ENCODE peak calls at places on chromosomes 13 and 19, in nine cellular contexts. One of them, this sample, is unnamed.
A peak's percentile ranks its signal among the peaks of the same experiment; 100 is the strongest.

GRCh38 chr13:98541701-98542203 is 35.2 kb downstream of the STK24 start:
- DNase-seq in HepG2: no peak
- DNase-seq in HTR-8/SVneo: no peak
- DNase-seq in NCI-H345: no peak
- DNase-seq in progenitor cell of endocrine pancreas: no peak
- DNase-seq in GDM1: no peak
- DNase-seq in cardiac muscle cell: no peak
- DNase-seq in AG09319: no peak
- DNase-seq in activated CD8-positive, alpha-beta memory T cell treated with anti-CD3 and anti-CD28 coated beads, Interleukin-2, amount 50 U/mL, for 4 hours: no peak
- DNase-seq in this sample: no peak

GRCh38 chr19:15780595-15781418 is 6.7 kb upstream of the OR10H5 start:
- DNase-seq in HepG2: no peak
- DNase-seq in activated CD8-positive, alpha-beta memory T cell treated with anti-CD3 and anti-CD28 coated beads, Interleukin-2, amount 50 U/mL, for 4 hours: no peak
- DNase-seq in cardiac muscle cell: no peak
- DNase-seq in NCI-H345: no peak
- DNase-seq in progenitor cell of endocrine pancreas: no peak
- DNase-seq in HTR-8/SVneo: no peak
- DNase-seq in AG09319: no peak
- DNase-seq in GDM1: no peak
- DNase-seq in this sample: no peak

GRCh38 chr13:113220141-113220598 is 10.8 kb downstream of the CUL4A start:
- DNase-seq in activated CD8-positive, alpha-beta memory T cell treated with anti-CD3 and anti-CD28 coated beads, Interleukin-2, amount 50 U/mL, for 4 hours: no peak
- DNase-seq in progenitor cell of endocrine pancreas: no peak
- DNase-seq in NCI-H345: no peak
- DNase-seq in HepG2: peak; percentile 84
- DNase-seq in HTR-8/SVneo: no peak
- DNase-seq in cardiac muscle cell: no peak
- DNase-seq in AG09319: no peak
- DNase-seq in GDM1: no peak
- DNase-seq in this sample: peak; percentile 53

GRCh38 chr13:67133476-67133875 is 96.7 kb downstream of the PCDH9 start:
- DNase-seq in HTR-8/SVneo: no peak
- DNase-seq in cardiac muscle cell: no peak
- DNase-seq in activated CD8-positive, alpha-beta memory T cell treated with anti-CD3 and anti-CD28 coated beads, Interleukin-2, amount 50 U/mL, for 4 hours: no peak
- DNase-seq in HepG2: no peak
- DNase-seq in NCI-H345: no peak
- DNase-seq in AG09319: no peak
- DNase-seq in progenitor cell of endocrine pancreas: no peak
- DNase-seq in GDM1: no peak
- DNase-seq in this sample: no peak

GRCh38 chr19:35641515-35642151 is at the start of gene ETV2:
- DNase-seq in HepG2: no peak
- DNase-seq in activated CD8-positive, alpha-beta memory T cell treated with anti-CD3 and anti-CD28 coated beads, Interleukin-2, amount 50 U/mL, for 4 hours: peak; percentile 63
- DNase-seq in NCI-H345: no peak
- DNase-seq in AG09319: no peak
- DNase-seq in GDM1: no peak
- DNase-seq in progenitor cell of endocrine pancreas: no peak
- DNase-seq in cardiac muscle cell: peak; percentile 24
- DNase-seq in HTR-8/SVneo: no peak
- DNase-seq in this sample: no peak

GRCh38 chr19:10238172-10238783 is 7.1 kb upstream of the S1PR2 start:
- DNase-seq in HTR-8/SVneo: no peak
- DNase-seq in progenitor cell of endocrine pancreas: no peak
- DNase-seq in GDM1: no peak
- DNase-seq in HepG2: peak; percentile 83
- DNase-seq in AG09319: no peak
- DNase-seq in cardiac muscle cell: no peak
- DNase-seq in activated CD8-positive, alpha-beta memory T cell treated with anti-CD3 and anti-CD28 coated beads, Interleukin-2, amount 50 U/mL, for 4 hours: no peak
- DNase-seq in NCI-H345: peak; percentile 95
- DNase-seq in this sample: peak; percentile 43

GRCh38 chr19:55354698-55355212 is at the start of gene COX6B2:
- DNase-seq in HepG2: no peak
- DNase-seq in progenitor cell of endocrine pancreas: no peak
- DNase-seq in NCI-H345: no peak
- DNase-seq in cardiac muscle cell: no peak
- DNase-seq in GDM1: no peak
- DNase-seq in activated CD8-positive, alpha-beta memory T cell treated with anti-CD3 and anti-CD28 coated beads, Interleukin-2, amount 50 U/mL, for 4 hours: no peak
- DNase-seq in AG09319: no peak
- DNase-seq in HTR-8/SVneo: no peak
- DNase-seq in this sample: no peak

GRCh38 chr19:11560404-11560988 is 1.5 kb upstream of the ELOF1 start:
- DNase-seq in HTR-8/SVneo: peak; percentile 74
- DNase-seq in cardiac muscle cell: peak; percentile 88
- DNase-seq in GDM1: peak; percentile 62
- DNase-seq in progenitor cell of endocrine pancreas: peak; percentile 21
- DNase-seq in HepG2: peak; percentile 80
- DNase-seq in AG09319: peak; percentile 40
- DNase-seq in NCI-H345: peak; percentile 12
- DNase-seq in activated CD8-positive, alpha-beta memory T cell treated with anti-CD3 and anti-CD28 coated beads, Interleukin-2, amount 50 U/mL, for 4 hours: peak; percentile 48
- DNase-seq in this sample: no peak

GRCh38 chr19:22595918-22596341 is 38.2 kb upstream of the ZNF492 start:
- DNase-seq in HTR-8/SVneo: no peak
- DNase-seq in NCI-H345: no peak
- DNase-seq in AG09319: no peak
- DNase-seq in GDM1: no peak
- DNase-seq in activated CD8-positive, alpha-beta memory T cell treated with anti-CD3 and anti-CD28 coated beads, Interleukin-2, amount 50 U/mL, for 4 hours: no peak
- DNase-seq in progenitor cell of endocrine pancreas: no peak
- DNase-seq in cardiac muscle cell: no peak
- DNase-seq in HepG2: no peak
- DNase-seq in this sample: no peak

GRCh38 chr13:36154567-36155231 is 23.5 kb upstream of the DCLK1 start:
- DNase-seq in HTR-8/SVneo: no peak
- DNase-seq in NCI-H345: no peak
- DNase-seq in HepG2: no peak
- DNase-seq in activated CD8-positive, alpha-beta memory T cell treated with anti-CD3 and anti-CD28 coated beads, Interleukin-2, amount 50 U/mL, for 4 hours: no peak
- DNase-seq in GDM1: no peak
- DNase-seq in progenitor cell of endocrine pancreas: no peak
- DNase-seq in cardiac muscle cell: peak; percentile 70
- DNase-seq in AG09319: no peak
- DNase-seq in this sample: no peak

GRCh38 chr13:113999618-113999910 is 25.7 kb upstream of the C13orf46 start:
- DNase-seq in progenitor cell of endocrine pancreas: no peak
- DNase-seq in HTR-8/SVneo: no peak
- DNase-seq in NCI-H345: no peak
- DNase-seq in HepG2: no peak
- DNase-seq in activated CD8-positive, alpha-beta memory T cell treated with anti-CD3 and anti-CD28 coated beads, Interleukin-2, amount 50 U/mL, for 4 hours: no peak
- DNase-seq in GDM1: no peak
- DNase-seq in cardiac muscle cell: no peak
- DNase-seq in AG09319: no peak
- DNase-seq in this sample: no peak

GRCh38 chr19:3403489-3404323 is 37.3 kb downstream of the NFIC start:
- DNase-seq in cardiac muscle cell: peak; percentile 96
- DNase-seq in HepG2: peak; percentile 48
- DNase-seq in activated CD8-positive, alpha-beta memory T cell treated with anti-CD3 and anti-CD28 coated beads, Interleukin-2, amount 50 U/mL, for 4 hours: no peak
- DNase-seq in HTR-8/SVneo: no peak
- DNase-seq in NCI-H345: no peak
- DNase-seq in GDM1: peak; percentile 7
- DNase-seq in progenitor cell of endocrine pancreas: no peak
- DNase-seq in AG09319: peak; percentile 97
- DNase-seq in this sample: no peak

GRCh38 chr19:2047449-2048103 is 3.5 kb downstream of the MKNK2 start:
- DNase-seq in GDM1: no peak
- DNase-seq in activated CD8-positive, alpha-beta memory T cell treated with anti-CD3 and anti-CD28 coated beads, Interleukin-2, amount 50 U/mL, for 4 hours: no peak
- DNase-seq in AG09319: no peak
- DNase-seq in NCI-H345: no peak
- DNase-seq in HepG2: no peak
- DNase-seq in progenitor cell of endocrine pancreas: no peak
- DNase-seq in cardiac muscle cell: no peak
- DNase-seq in HTR-8/SVneo: no peak
- DNase-seq in this sample: no peak

GRCh38 chr19:39411832-39412099 is 703 bp upstream of the PLEKHG2 start:
- DNase-seq in cardiac muscle cell: peak; percentile 93
- DNase-seq in HepG2: peak; percentile 90
- DNase-seq in AG09319: peak; percentile 87
- DNase-seq in GDM1: peak; percentile 84
- DNase-seq in HTR-8/SVneo: no peak
- DNase-seq in activated CD8-positive, alpha-beta memory T cell treated with anti-CD3 and anti-CD28 coated beads, Interleukin-2, amount 50 U/mL, for 4 hours: peak; percentile 92
- DNase-seq in progenitor cell of endocrine pancreas: peak; percentile 71
- DNase-seq in NCI-H345: peak; percentile 96
- DNase-seq in this sample: peak; percentile 92

GRCh38 chr19:49488046-49488862 is 846 bp downstream of the RPL13A start:
- DNase-seq in GDM1: no peak
- DNase-seq in HepG2: no peak
- DNase-seq in activated CD8-positive, alpha-beta memory T cell treated with anti-CD3 and anti-CD28 coated beads, Interleukin-2, amount 50 U/mL, for 4 hours: no peak
- DNase-seq in cardiac muscle cell: no peak
- DNase-seq in NCI-H345: no peak
- DNase-seq in progenitor cell of endocrine pancreas: no peak
- DNase-seq in HTR-8/SVneo: no peak
- DNase-seq in AG09319: no peak
- DNase-seq in this sample: no peak

GRCh38 chr13:29503041-29503837 is 92.2 kb downstream of the SLC7A1 start:
- DNase-seq in NCI-H345: no peak
- DNase-seq in HTR-8/SVneo: no peak
- DNase-seq in GDM1: no peak
- DNase-seq in HepG2: no peak
- DNase-seq in AG09319: no peak
- DNase-seq in cardiac muscle cell: no peak
- DNase-seq in activated CD8-positive, alpha-beta memory T cell treated with anti-CD3 and anti-CD28 coated beads, Interleukin-2, amount 50 U/mL, for 4 hours: no peak
- DNase-seq in progenitor cell of endocrine pancreas: peak; percentile 18
- DNase-seq in this sample: no peak

GRCh38 chr19:33557720-33558119 is 36.1 kb upstream of the PEPD start:
- DNase-seq in HepG2: no peak
- DNase-seq in NCI-H345: no peak
- DNase-seq in activated CD8-positive, alpha-beta memory T cell treated with anti-CD3 and anti-CD28 coated beads, Interleukin-2, amount 50 U/mL, for 4 hours: no peak
- DNase-seq in progenitor cell of endocrine pancreas: no peak
- DNase-seq in AG09319: no peak
- DNase-seq in cardiac muscle cell: no peak
- DNase-seq in HTR-8/SVneo: no peak
- DNase-seq in GDM1: no peak
- DNase-seq in this sample: no peak

GRCh38 chr13:112943309-112944125 is 25.5 kb upstream of the MCF2L start:
- DNase-seq in GDM1: no peak
- DNase-seq in activated CD8-positive, alpha-beta memory T cell treated with anti-CD3 and anti-CD28 coated beads, Interleukin-2, amount 50 U/mL, for 4 hours: peak; percentile 30
- DNase-seq in AG09319: no peak
- DNase-seq in HTR-8/SVneo: peak; percentile 22
- DNase-seq in progenitor cell of endocrine pancreas: peak; percentile 49
- DNase-seq in HepG2: no peak
- DNase-seq in NCI-H345: peak; percentile 25
- DNase-seq in cardiac muscle cell: peak; percentile 80
- DNase-seq in this sample: peak; percentile 48

GRCh38 chr19:19578241-19578640 is 40.2 kb downstream of the CILP2 start:
- DNase-seq in progenitor cell of endocrine pancreas: no peak
- DNase-seq in cardiac muscle cell: no peak
- DNase-seq in GDM1: no peak
- DNase-seq in HTR-8/SVneo: no peak
- DNase-seq in NCI-H345: peak; percentile 4
- DNase-seq in HepG2: no peak
- DNase-seq in activated CD8-positive, alpha-beta memory T cell treated with anti-CD3 and anti-CD28 coated beads, Interleukin-2, amount 50 U/mL, for 4 hours: no peak
- DNase-seq in AG09319: no peak
- DNase-seq in this sample: no peak

This sample was measured in HuH-7.